ENCODE peak calls at places on chromosome 1, in five cellular contexts. G is transverse colon, R is hepatocyte, N is neural progenitor cell, Y is AG04450. J is an unnamed sample.

GRCh38 chr1:66597500-66597899 is 63.5 kb downstream of the SGIP1 start:
- DNase-seq in G (no peak), R (no peak), N (no peak), Y (no peak), J (no peak)

GRCh38 chr1:168422203-168422848 is 121.5 kb downstream of the XCL2 start:
- DNase-seq in G (no peak), R (no peak), N (no peak), Y (no peak), J (no peak)

GRCh38 chr1:19723874-19724273 is 59.2 kb downstream of the HTR6 start:
- DNase-seq in G (no peak), R (no peak), N (no peak), Y (no peak), J (no peak)

GRCh38 chr1:115922806-115923205 is 53.5 kb upstream of the SLC22A15 start:
- DNase-seq in G (no peak), R (no peak), N (peak), Y (no peak), J (no peak)

GRCh38 chr1:162070094-162070748 is 730 bp downstream of the NOS1AP start:
- DNase-seq in G (peak), R (peak), N (peak), Y (no peak), J (no peak)

GRCh38 chr1:89953072-89953626 is 41.8 kb upstream of the ZNF326 start:
- DNase-seq in G (peak), R (peak), N (peak), Y (peak), J (peak)

GRCh38 chr1:94274561-94274960 is 37.2 kb upstream of the ARHGAP29 start:
- DNase-seq in G (no peak), R (no peak), N (no peak), Y (no peak), J (no peak)

GRCh38 chr1:71303617-71304041 is 222.8 kb upstream of the ZRANB2 start:
- DNase-seq in G (no peak), R (no peak), N (no peak), Y (no peak), J (no peak)

GRCh38 chr1:218633238-218633948 is 288.3 kb downstream of the TGFB2 start:
- DNase-seq in G (no peak), R (peak), N (peak), Y (no peak), J (no peak)

GRCh38 chr1:62364726-62365125 is 45.5 kb upstream of the KANK4 start:
- DNase-seq in G (no peak), R (no peak), N (no peak), Y (no peak), J (no peak)

GRCh38 chr1:245074232-245074747 is 80.5 kb upstream of the KIF26B start:
- DNase-seq in G (no peak), R (peak), N (peak), Y (no peak), J (no peak)

GRCh38 chr1:200379431-200379755 is 30.4 kb downstream of the ZNF281 start:
- DNase-seq in G (no peak), R (peak), N (no peak), Y (peak), J (peak)

GRCh38 chr1:241639653-241640148 is 468 bp downstream of the CHML start:
- DNase-seq in G (peak), R (peak), N (peak), Y (no peak), J (peak)

DNA sequence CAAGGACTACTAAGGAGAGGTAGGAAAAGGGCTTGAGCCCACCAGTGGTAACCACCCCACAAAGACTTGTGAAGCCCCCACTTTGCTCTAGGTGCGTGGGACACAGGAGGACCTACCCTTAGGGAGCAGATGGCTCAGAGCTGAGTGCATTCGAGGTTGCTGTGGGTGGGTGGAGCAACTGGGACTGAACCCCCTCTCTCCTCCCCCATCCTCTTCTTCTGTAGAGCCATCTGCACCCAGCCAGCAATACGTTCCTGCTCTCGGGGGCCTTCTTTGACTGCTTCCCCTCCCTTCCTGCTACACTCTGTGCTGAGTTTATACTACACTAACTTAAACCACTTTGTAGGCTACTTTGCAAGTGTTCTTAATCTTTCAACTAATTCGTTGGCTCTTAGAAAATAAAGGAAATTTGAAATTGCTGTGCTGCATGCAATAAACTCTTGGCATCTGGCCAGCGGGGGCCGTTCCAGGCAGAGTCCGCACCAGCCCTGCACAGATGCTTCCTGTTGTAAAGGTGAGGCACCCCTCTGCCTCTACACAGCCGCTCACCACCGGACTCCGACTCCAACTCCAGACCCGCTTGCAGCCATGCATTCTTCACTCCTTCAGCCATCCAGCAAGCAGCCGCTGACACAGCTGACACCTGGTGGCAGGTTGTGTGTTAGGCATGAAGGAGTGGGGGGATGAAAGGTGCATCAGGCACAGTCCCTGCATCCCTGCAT is 57.2 kb downstream of the GLIS1 start:
- DNase-seq in G (peak), R (peak), N (peak), Y (no peak), J (no peak)
- TF ChIP-seq CTCF in G (peak), R (peak), N (peak), Y (peak), J (peak)

GRCh38 chr1:225451840-225452515 is 24.1 kb upstream of the LBR start:
- DNase-seq in G (peak), R (no peak), N (peak), Y (no peak), J (no peak)

GRCh38 chr1:225451340-225451739 is 23.5 kb upstream of the LBR start:
- DNase-seq in G (peak), R (no peak), N (no peak), Y (no peak), J (no peak)

GRCh38 chr1:225454067-225454618 is 26.3 kb upstream of the LBR start:
- DNase-seq in G (peak), R (no peak), N (no peak), Y (no peak), J (no peak)

GRCh38 chr1:225458222-225458631 is 30.4 kb upstream of the LBR start:
- DNase-seq in G (no peak), R (no peak), N (no peak), Y (peak), J (peak)

DNA sequence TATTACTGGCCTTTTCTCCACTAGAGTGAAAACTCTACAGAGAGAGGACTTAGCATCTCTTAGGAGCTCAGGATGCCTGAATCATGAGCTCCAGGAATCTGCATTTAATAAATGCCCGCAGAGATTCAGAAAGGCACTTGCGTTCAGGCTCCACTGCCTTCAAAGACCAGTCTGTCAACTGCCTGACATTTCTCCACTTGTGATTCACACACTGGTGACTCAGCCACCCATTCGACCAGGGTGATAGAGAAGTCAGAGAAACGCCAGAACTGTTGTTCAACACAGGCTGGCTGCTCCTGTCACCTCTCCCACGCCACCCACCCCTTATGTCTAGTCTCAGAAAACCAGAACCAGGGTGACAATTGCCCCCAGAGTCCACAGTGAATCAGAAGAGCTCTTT is 26.9 kb upstream of the LBR start:
- DNase-seq in G (peak), R (peak), N (no peak), Y (no peak), J (peak)
- H3K27ac ChIP-seq in G (peak), R (no peak), N (no peak), Y (no peak), J (peak)

GRCh38 chr1:220092694-220093093 is 1.2 kb upstream of the IARS2 start:
- DNase-seq in G (no peak), R (no peak), N (no peak), Y (no peak), J (no peak)

GRCh38 chr1:220094016-220094911 is at the start of gene IARS2:
- DNase-seq in G (peak), R (peak), N (peak), Y (peak), J (peak)

GRCh38 chr1:220089650-220090556 is at the start of gene BPNT1:
- DNase-seq in G (peak), R (peak), N (peak), Y (peak), J (peak)

GRCh38 chr1:220093361-220094015 is 444 bp upstream of the IARS2 start:
- DNase-seq in G (no peak), R (no peak), N (no peak), Y (no peak), J (no peak)
- H3K4me3 ChIP-seq in G (peak), R (no peak), N (peak), Y (no peak), J (no peak)

DNA sequence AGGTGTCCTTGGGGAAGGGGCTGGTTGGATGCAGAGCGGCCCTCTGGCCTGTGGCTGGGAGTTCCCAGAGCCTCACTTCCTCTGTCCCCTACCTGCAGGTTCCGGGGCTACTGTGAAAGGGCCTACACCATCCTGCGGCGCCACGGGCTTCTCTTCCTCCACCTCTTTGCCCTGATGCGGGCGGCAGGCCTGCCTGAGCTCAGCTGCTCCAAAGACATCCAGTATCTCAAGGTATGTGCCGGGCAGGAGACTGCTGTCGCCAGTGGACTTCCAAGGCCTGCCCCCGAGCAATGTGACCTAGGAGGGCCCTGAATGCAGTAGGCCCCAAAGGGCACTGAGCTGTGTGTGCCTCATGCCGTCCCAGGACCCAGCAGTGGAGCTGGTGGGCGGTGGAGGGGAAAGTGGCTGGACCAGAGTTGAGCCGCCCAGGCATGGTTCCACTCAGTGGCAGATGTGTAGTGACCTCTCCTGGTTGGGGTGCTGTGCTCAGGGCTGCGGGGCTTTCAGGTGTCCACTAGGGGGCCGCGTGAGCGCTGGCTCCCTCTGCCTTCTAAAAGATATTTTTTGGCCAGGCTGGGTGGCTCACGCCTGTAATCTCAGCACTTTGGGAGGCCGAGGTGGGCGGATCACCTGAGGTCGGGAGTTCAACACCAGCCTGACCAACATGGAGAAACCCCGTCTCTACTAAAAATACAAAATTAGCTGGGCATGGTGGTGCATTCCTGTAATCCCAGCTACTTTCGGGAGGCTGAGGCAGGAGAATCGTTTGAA is 73.4 kb downstream of the PIK3CD start:
- DNase-seq in G (peak), R (peak), N (peak), Y (peak), J (peak)
- TF ChIP-seq CTCF in G (peak), R (peak), N (peak), Y (peak), J (peak)

J was measured in brain microvascular endothelial cell.